ENCODE peak calls at places on chromosomes 4 and X, in nine cellular contexts. Q is stimulated activated CD8-positive, alpha-beta memory T cell treated with anti-CD3 and anti-CD28 coated beads, Interleukin-4, amount 100 ng/mL, for 4 hours; Z is GF-D8; J is stimulated activated CD4-positive, alpha-beta T cell treated with anti-CD3 and anti-CD28 coated beads, Interleukin-2, amount 100 ng/mL, for 48 hours; D is substantia nigra; G is CD4-positive, alpha-beta T cell; V is COLO829; T is iris pigment epithelial cell; C is NCI-H1417. H is an unnamed sample.

GRCh38 chr4:122139139-122139538 is 13.0 kb upstream of the BLTP1 start:
- DNase-seq in Q (no peak), D (no peak), V (no peak), J (no peak), G (no peak), C (no peak), Z (no peak), T (no peak), H (no peak)

GRCh38 chr4:97778174-97778573 is 365.1 kb downstream of the STPG2 start:
- DNase-seq in C (no peak), Z (no peak), G (no peak), J (no peak), Q (no peak), T (no peak), D (no peak), V (no peak), H (no peak)

GRCh38 chrX:9605484-9605883 is 140.6 kb downstream of the TBL1X start:
- DNase-seq in G (no peak), J (no peak), D (no peak), V (no peak), C (no peak), T (no peak), Q (no peak), Z (no peak), H (no peak)

GRCh38 chr4:156193116-156193515 is 239.4 kb upstream of the CTSO start:
- DNase-seq in V (no peak), Q (no peak), Z (no peak), D (no peak), C (no peak), G (no peak), T (peak), J (no peak), H (no peak)

GRCh38 chr4:85369703-85370380 is 105.1 kb upstream of the ARHGAP24 start:
- DNase-seq in T (no peak), J (no peak), G (no peak), D (no peak), V (no peak), Z (no peak), C (no peak), Q (no peak), H (no peak)

GRCh38 chrX:55057691-55058249 is 17.1 kb upstream of the PAGE2B start:
- DNase-seq in D (no peak), Q (no peak), Z (no peak), T (peak), V (peak), J (no peak), C (peak), G (no peak), H (peak)

GRCh38 chrX:8783100-8784098 is 17.8 kb downstream of the FAM9A start:
- DNase-seq in J (peak), G (peak), C (no peak), D (no peak), Z (no peak), V (peak), T (no peak), Q (no peak), H (no peak)

GRCh38 chr4:121819216-121819980 is 4.3 kb downstream of the CCNA2 start:
- DNase-seq in J (no peak), G (no peak), D (no peak), Z (no peak), Q (no peak), V (no peak), T (peak), C (no peak), H (no peak)

GRCh38 chr4:37666625-37667071 is 19.5 kb downstream of the RELL1 start:
- DNase-seq in Z (peak), Q (no peak), V (peak), D (no peak), C (no peak), G (no peak), T (peak), J (no peak), H (peak)

GRCh38 chr4:8837181-8837811 is 34.3 kb downstream of the HMX1 start:
- DNase-seq in C (no peak), Q (no peak), J (no peak), V (no peak), T (no peak), Z (no peak), G (no peak), D (no peak), H (no peak)

GRCh38 chr4:3207531-3208037 is 41.4 kb upstream of the MSANTD1 start:
- DNase-seq in T (peak), Z (peak), D (no peak), C (no peak), V (no peak), Q (no peak), J (no peak), G (no peak), H (no peak)

GRCh38 chr4:118905546-118905945 is 16.9 kb downstream of the SYNPO2 start:
- DNase-seq in D (no peak), G (no peak), C (no peak), Z (peak), T (peak), V (no peak), Q (no peak), J (no peak), H (no peak)

GRCh38 chr4:158914178-158914577 is 145.4 kb downstream of the FNIP2 start:
- DNase-seq in V (no peak), J (no peak), Z (no peak), T (peak), Q (no peak), D (no peak), C (no peak), G (no peak), H (peak)

GRCh38 chr4:188596027-188596426 is 456.8 kb downstream of the TRIML1 start:
- DNase-seq in C (no peak), G (no peak), Z (no peak), D (no peak), T (no peak), J (no peak), V (no peak), Q (no peak), H (no peak)

GRCh38 chrX:44842555-44843317 is 1.1 kb upstream of the DUSP21 start:
- DNase-seq in V (no peak), C (no peak), Z (no peak), D (no peak), J (no peak), G (no peak), T (no peak), Q (no peak), H (peak)

GRCh38 chrX:38220936-38221386 is 290 bp upstream of the SRPX start:
- DNase-seq in V (no peak), G (no peak), Z (no peak), Q (no peak), C (no peak), T (no peak), J (no peak), D (no peak), H (no peak)

GRCh38 chrX:55522577-55523254 is 33.1 kb upstream of the USP51 start:
- DNase-seq in J (no peak), V (peak), Q (no peak), G (no peak), D (no peak), T (no peak), Z (no peak), C (no peak), H (no peak)

GRCh38 chr4:2673157-2673556 is 83.0 kb downstream of the TNIP2 start:
- DNase-seq in D (no peak), T (peak), Z (no peak), G (no peak), V (no peak), J (no peak), Q (no peak), C (no peak), H (no peak)

GRCh38 chr4:1767058-1767769 is 25.9 kb upstream of the FGFR3 start:
- DNase-seq in C (peak), J (no peak), G (no peak), D (peak), T (no peak), Z (no peak), Q (no peak), V (no peak), H (no peak)

GRCh38 chr4:41718907-41719306 is 29.6 kb downstream of the PHOX2B start:
- DNase-seq in D (no peak), Z (no peak), T (peak), Q (no peak), J (no peak), G (no peak), V (no peak), C (no peak), H (peak)

GRCh38 chr4:119284876-119285611 is 36.9 kb downstream of the FABP2 start:
- DNase-seq in Z (no peak), Q (no peak), C (no peak), D (no peak), V (no peak), T (peak), J (no peak), G (no peak), H (peak)

GRCh38 chrX:129622757-129623301 is 31.9 kb downstream of the APLN start:
- DNase-seq in G (no peak), V (no peak), T (peak), C (no peak), D (no peak), J (no peak), Q (no peak), Z (no peak), H (peak)

GRCh38 chrX:130176354-130176776 is 4.6 kb downstream of the RAB33A start:
- DNase-seq in Q (no peak), T (peak), V (no peak), G (no peak), Z (no peak), C (no peak), J (no peak), D (no peak), H (no peak)

GRCh38 chr4:52038109-52038912 is at the start of gene SGCB:
- DNase-seq in Q (peak), C (peak), V (peak), D (peak), Z (no peak), G (peak), T (peak), J (peak), H (peak)

GRCh38 chrX:55488268-55488558 is 1.4 kb downstream of the USP51 start:
- DNase-seq in T (no peak), Z (no peak), Q (no peak), G (no peak), C (no peak), V (no peak), D (no peak), J (no peak), H (no peak)

GRCh38 chrX:37380920-37381319 is 31.8 kb downstream of the PRRG1 start:
- DNase-seq in G (no peak), D (no peak), J (no peak), V (peak), Z (no peak), C (no peak), Q (no peak), T (peak), H (peak)

GRCh38 chr4:7358100-7358735 is 76.5 kb downstream of the PSAPL1 start:
- DNase-seq in C (no peak), D (no peak), T (peak), G (no peak), V (peak), Q (no peak), J (no peak), Z (no peak), H (peak)

GRCh38 chrX:48958635-48959094 is 1.3 kb upstream of the OTUD5 start:
- DNase-seq in Z (no peak), V (peak), G (no peak), Q (no peak), T (peak), J (no peak), C (peak), D (no peak), H (peak)

GRCh38 chr4:74440356-74440755 is 4.6 kb upstream of the AREG start:
- DNase-seq in J (no peak), G (no peak), Z (no peak), Q (no peak), T (no peak), D (no peak), V (no peak), C (no peak), H (peak)

GRCh38 chrX:41688835-41689234 is at the start of gene GPR34:
- DNase-seq in V (no peak), C (no peak), Z (no peak), G (no peak), D (no peak), J (no peak), T (no peak), Q (no peak), H (no peak)

GRCh38 chr4:126753592-126753991 is 879.2 kb upstream of the INTU start:
- DNase-seq in C (no peak), Q (no peak), Z (no peak), D (no peak), J (no peak), V (no peak), T (no peak), G (no peak), H (no peak)

H was measured in mammary epithelial cell.